ENCODE peak calls at places on chromosomes 11 and 22, in six cellular contexts. Y, F, Q, G, H and J are unnamed samples.
A peak's percentile ranks its signal among the peaks of the same experiment; 100 is the strongest.

GRCh38 chr11:63680842-63681207 is 475 bp upstream of the RTN3 start:
- DNase-seq in H (no peak), F (no peak), Y (no peak), Q (no peak), G (no peak), J (no peak)

GRCh38 chr11:64545605-64546004 is 45.4 kb upstream of the SLC22A12 start:
- DNase-seq in H (no peak), Q (no peak), G (no peak), F (peak; percentile 78), Y (no peak), J (peak; percentile 23)

GRCh38 chr22:49690454-49690853 is 137.2 kb downstream of the BRD1 start:
- DNase-seq in G (no peak), F (no peak), Y (no peak), Q (no peak), H (no peak), J (no peak)

GRCh38 chr22:49101873-49102272 is 725.8 kb downstream of the BRD1 start:
- DNase-seq in H (no peak), Q (no peak), F (no peak), G (no peak), Y (no peak), J (no peak)

GRCh38 chr11:92667446-92668165 is 301.8 kb upstream of the MTNR1B start:
- DNase-seq in Q (no peak), H (no peak), F (no peak), G (no peak), Y (no peak), J (no peak)

GRCh38 chr22:50089231-50090140 is at the start of gene MOV10L1:
- DNase-seq in H (no peak), G (no peak), Q (no peak), Y (no peak), F (peak; percentile 17), J (no peak)

GRCh38 chr22:33472462-33473344 is 414.5 kb upstream of the SYN3 start:
- DNase-seq in Y (no peak), Q (no peak), F (no peak), H (no peak), G (no peak), J (no peak)

GRCh38 chr11:10050561-10050960 is 243.5 kb downstream of the SBF2 start:
- DNase-seq in G (no peak), H (no peak), Q (no peak), F (no peak), Y (no peak), J (no peak)

GRCh38 chr11:105991888-105992287 is 30.2 kb downstream of the MSANTD4 start:
- DNase-seq in Q (no peak), F (no peak), Y (no peak), H (no peak), G (no peak), J (no peak)

GRCh38 chr11:84594602-84595001 is 1032.5 kb downstream of the DLG2 start:
- DNase-seq in F (no peak), Y (no peak), Q (no peak), H (no peak), G (no peak), J (no peak)

GRCh38 chr22:46373166-46373565 is 37.7 kb downstream of the TRMU start:
- DNase-seq in Y (no peak), G (no peak), H (no peak), F (no peak), Q (no peak), J (no peak)

DNA sequence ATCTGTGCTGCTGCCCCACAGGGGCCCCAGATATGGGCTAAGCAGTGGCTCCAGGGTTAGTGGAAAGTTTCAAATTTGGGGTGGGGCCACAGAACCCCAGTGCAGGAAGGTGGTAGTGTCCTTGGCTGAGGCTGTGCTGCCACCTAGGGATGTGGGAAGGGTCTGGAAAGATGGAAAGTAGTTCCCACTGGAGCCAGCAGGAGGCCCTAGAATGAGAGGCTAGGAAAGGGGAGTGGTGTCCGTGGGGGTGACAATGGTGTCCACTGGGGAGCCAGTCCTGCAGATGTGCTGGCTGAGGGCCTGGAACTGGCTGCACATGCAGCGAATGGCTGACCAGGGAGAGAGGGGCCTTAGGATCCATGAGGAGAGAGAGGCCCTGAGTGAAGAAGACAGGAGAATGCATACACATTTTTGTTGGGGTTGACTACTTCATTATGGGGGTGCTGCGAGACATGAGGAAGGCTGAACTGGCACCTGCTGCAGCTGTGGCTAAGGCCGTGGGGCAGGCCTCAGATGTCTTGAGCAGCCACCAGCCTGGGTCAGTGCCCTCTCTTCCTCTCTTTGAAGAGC is 21.1 kb downstream of the RFPL3 start:
- DNase-seq in H (no peak), G (no peak), Q (no peak), F (peak; percentile 8), Y (no peak), J (no peak)
- TF ChIP-seq CTCF in H (no peak), G (peak; percentile 56), Q (peak; percentile 93), F (peak; percentile 57), Y (peak; percentile 66), J (peak; percentile 56)

GRCh38 chr11:40401132-40401853 is 1058.2 kb downstream of the LRRC4C start:
- DNase-seq in H (no peak), F (no peak), G (no peak), Y (no peak), Q (no peak), J (no peak)
- TF ChIP-seq CTCF in H (no peak), F (no peak), G (no peak), Y (no peak), Q (no peak), J (no peak)

GRCh38 chr11:46445192-46445591 is 53.6 kb upstream of the CHRM4 start:
- DNase-seq in F (no peak), H (no peak), Q (no peak), G (no peak), Y (no peak), J (no peak)

GRCh38 chr11:46444305-46444704 is 52.7 kb upstream of the CHRM4 start:
- DNase-seq in G (no peak), H (no peak), Y (no peak), F (no peak), Q (no peak), J (no peak)

GRCh38 chr11:46447544-46447943 is 56.0 kb upstream of the CHRM4 start:
- DNase-seq in H (no peak), Y (no peak), F (no peak), G (no peak), Q (no peak), J (no peak)

GRCh38 chr11:46445887-46446286 is 54.3 kb upstream of the CHRM4 start:
- DNase-seq in Y (no peak), Q (no peak), F (no peak), H (no peak), G (no peak), J (no peak)

DNA sequence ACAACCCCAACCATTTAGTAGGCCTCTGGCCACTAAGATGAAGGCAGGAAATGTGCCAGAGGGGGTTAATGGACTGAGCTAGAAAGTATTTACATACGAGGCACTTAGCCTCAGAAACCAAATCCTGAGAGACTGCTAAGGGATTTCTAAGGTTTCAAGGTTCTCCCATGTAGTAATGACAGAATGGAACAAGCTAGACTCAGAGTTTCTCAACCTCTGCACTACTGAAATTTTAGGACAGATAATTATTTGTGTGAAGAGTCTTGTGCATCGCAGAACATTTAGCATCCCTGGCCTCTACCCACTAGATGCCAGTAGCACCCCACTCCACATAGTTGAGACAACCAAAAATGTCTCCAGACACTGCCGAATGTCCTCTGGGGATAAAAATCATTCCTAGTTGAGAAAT is 54.8 kb upstream of the CHRM4 start:
- DNase-seq in F (no peak), Q (peak; percentile 16), G (no peak), Y (no peak), H (no peak), J (no peak)
- TF ChIP-seq CTCF in F (peak; percentile 11), Q (peak; percentile 33), G (peak; percentile 28), Y (peak; percentile 48), H (peak; percentile 20), J (peak; percentile 46)

DNA sequence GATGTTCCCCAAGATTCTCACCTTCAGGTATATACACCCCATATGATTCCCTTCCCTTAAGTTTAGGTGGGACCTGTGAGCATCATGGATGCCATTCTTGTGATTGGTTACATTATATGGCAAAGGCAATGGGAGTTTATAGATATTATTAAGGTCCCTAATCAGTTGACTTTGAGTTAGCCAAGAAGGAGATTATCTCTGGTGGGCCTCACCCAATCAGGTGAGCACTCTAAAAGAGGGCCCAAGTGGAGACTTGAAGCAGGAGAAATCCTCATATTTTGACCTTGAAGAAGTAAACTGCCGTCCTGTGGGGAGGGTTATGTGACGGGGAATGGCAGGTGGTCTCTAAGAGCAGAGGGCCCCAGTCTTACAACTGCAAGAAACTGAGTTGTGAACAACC is 94.2 kb downstream of the HSD17B12 start:
- DNase-seq in Y (no peak), Q (no peak), F (no peak), G (no peak), H (no peak), J (no peak)
- TF ChIP-seq CTCF in Y (no peak), Q (no peak), F (no peak), G (no peak), H (no peak), J (no peak)

DNA sequence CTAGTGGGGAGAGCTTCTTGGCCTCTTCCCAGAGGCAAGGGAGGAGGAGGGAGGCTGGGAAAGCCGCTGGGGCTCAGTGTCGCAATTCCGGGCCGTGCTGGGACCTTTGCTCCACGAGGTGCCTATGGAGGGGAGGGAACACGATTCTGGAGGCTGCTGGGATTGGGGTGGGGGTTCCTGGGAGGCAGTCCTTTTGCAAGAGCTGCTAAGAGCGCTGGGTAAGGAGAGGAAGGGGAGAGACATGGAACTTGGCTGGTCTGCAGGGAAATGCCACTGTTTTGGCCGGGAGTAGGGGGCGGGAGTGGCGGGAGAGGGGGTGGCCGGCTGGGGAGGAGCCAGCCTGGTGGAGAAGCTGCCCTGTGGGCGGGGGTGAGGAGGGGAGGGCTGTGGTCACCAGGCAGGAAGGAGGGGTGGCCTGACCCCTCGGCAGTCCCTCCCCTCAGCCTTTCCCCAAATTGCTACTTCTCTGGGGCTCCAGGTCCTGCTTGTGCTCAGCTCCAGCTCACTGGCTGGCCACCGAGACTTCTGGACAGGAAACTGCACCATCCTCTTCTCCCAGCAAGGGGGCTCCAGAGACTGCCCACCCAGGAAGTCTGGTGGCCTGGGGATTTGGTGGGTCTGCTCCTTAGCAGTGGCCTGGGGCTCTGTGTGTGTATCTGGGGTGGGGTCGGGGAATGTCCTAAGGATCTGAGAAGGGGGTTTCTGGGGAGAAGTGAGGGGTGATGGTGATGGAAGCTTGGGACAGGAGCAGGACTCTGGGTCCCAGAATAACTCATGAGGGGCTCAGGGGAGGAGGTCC is at the start of gene NR1H3:
- DNase-seq in Q (no peak), G (peak; percentile 86), H (peak; percentile 84), F (peak; percentile 96), Y (peak; percentile 80), J (no peak)
- TF ChIP-seq CTCF in Q (peak; percentile 75), G (peak; percentile 70), H (peak; percentile 52), F (peak; percentile 81), Y (peak; percentile 71), J (peak; percentile 76)

DNA sequence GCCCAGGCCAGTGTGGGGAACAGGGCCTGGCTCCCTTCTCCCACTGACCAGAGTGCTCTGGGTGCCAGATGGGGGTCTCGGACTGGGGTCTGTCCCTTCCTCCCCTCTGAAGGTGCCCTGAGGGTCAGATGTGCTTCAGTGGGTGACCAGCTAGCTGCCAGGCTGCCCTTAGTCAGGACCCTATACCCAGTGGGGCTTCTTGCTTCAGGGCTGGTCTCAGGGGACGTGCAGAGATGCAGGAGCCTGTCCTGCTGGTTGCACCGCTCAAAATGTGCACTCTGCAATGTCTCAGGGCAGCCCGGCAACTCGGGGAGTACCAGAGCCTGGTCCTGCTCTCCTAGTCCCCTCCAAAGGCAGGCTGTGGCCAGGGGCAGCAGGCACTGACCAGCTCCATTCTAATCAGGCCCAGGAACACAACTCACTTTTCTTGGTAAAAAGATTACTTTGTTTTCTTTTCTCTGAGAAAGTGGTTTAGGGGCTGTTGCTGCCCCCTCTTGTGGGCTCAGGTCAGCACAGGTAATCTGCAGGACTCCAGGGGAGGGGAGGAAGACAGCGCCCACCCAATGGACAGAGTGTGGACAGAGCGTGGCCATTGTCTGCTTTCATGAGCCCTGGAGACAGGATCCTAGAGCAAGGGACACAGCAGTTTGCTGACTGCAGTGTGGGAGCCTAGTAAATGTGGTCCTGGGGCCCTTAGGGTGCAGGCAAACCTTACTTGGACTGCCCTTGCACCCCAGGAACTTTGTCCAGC is 80.9 kb downstream of the MED15 start:
- DNase-seq in G (no peak), Q (no peak), F (no peak), H (no peak), Y (no peak), J (no peak)
- TF ChIP-seq CTCF in G (no peak), Q (no peak), F (no peak), H (no peak), Y (no peak), J (no peak)